ENCODE peak calls at places on chromosomes 12 and 14, in seven cellular contexts. I is activated CD4-positive, alpha-beta T cell treated with anti-CD3 and anti-CD28 coated beads for 48 hours; U is left cardiac atrium; G is neural crest cell; A is ELF-1; P is NCI-H748 treated with DMSO at 0.1 percent for 48 hours; J is posterior cingulate gyrus. Q is an unnamed sample.

GRCh38 chr12:106841471-106842302 is 67.2 kb downstream of the RIC8B start:
- DNase-seq in U (no peak), P (peak; percentile 63), G (peak; percentile 40), I (peak; percentile 27), J (no peak), A (no peak), Q (peak; percentile 44)

GRCh38 chr14:50001999-50002925 is 109.4 kb downstream of the ARF6 start:
- DNase-seq in U (no peak), A (no peak), P (no peak), I (peak; percentile 73), G (no peak), J (no peak), Q (peak; percentile 81)

GRCh38 chr12:2384533-2385328 is 331.9 kb downstream of the CACNA1C start:
- DNase-seq in A (peak; percentile 16), G (no peak), I (no peak), J (no peak), U (no peak), P (no peak), Q (no peak)

GRCh38 chr12:52850681-52851080 is 1.9 kb upstream of the KRT78 start:
- DNase-seq in G (no peak), J (peak; percentile 41), A (no peak), P (no peak), I (no peak), U (no peak), Q (no peak)

GRCh38 chr14:91231446-91231845 is 13.1 kb downstream of the GPR68 start:
- DNase-seq in G (no peak), P (no peak), U (no peak), I (no peak), J (no peak), A (no peak), Q (no peak)

GRCh38 chr12:27899151-27899661 is 73.3 kb downstream of the PTHLH start:
- DNase-seq in P (no peak), G (no peak), J (no peak), U (no peak), I (peak; percentile 10), A (no peak), Q (no peak)

GRCh38 chr12:51262758-51263177 is 7.4 kb downstream of the SMAGP start:
- DNase-seq in I (peak; percentile 61), P (no peak), J (no peak), A (peak; percentile 24), G (peak; percentile 20), U (no peak), Q (peak; percentile 46)

GRCh38 chr12:108768591-108769500 is 37.5 kb upstream of the CORO1C start:
- DNase-seq in P (no peak), I (peak; percentile 14), A (peak; percentile 80), U (peak; percentile 51), J (no peak), G (peak; percentile 23), Q (peak; percentile 25)

GRCh38 chr12:124954771-124955170 is 34.2 kb downstream of the DHX37 start:
- DNase-seq in G (no peak), I (no peak), P (no peak), A (no peak), J (no peak), U (no peak), Q (no peak)

GRCh38 chr12:20950248-20950647 is 139.7 kb downstream of the SLCO1B3 start:
- DNase-seq in U (no peak), A (peak; percentile 11), P (peak; percentile 8), G (no peak), I (no peak), J (no peak), Q (no peak)

GRCh38 chr12:28767836-28768348 is 381.2 kb upstream of the FAR2 start:
- DNase-seq in J (no peak), U (no peak), I (no peak), P (no peak), A (no peak), G (no peak), Q (no peak)

GRCh38 chr14:71733210-71733883 is 198.9 kb upstream of the RGS6 start:
- DNase-seq in A (no peak), I (no peak), P (no peak), J (no peak), U (no peak), G (no peak), Q (no peak)

GRCh38 chr14:70698288-70698687 is 56.6 kb downstream of the TTC9 start:
- DNase-seq in G (no peak), J (no peak), I (no peak), A (no peak), U (peak; percentile 34), P (no peak), Q (no peak)

GRCh38 chr14:45253754-45254300 is 825 bp upstream of the MIS18BP1 start:
- DNase-seq in G (no peak), I (no peak), A (no peak), P (no peak), J (no peak), U (peak; percentile 49), Q (no peak)

GRCh38 chr14:22466520-22466919 is 122.5 kb downstream of the DAD1 start:
- DNase-seq in A (no peak), J (no peak), G (no peak), I (no peak), P (no peak), U (no peak), Q (no peak)

GRCh38 chr14:105690671-105691070 is 164.3 kb downstream of the TMEM121 start:
- DNase-seq in J (no peak), G (no peak), P (no peak), A (no peak), I (no peak), U (no peak), Q (no peak)